ENCODE peak calls at places on chromosomes 12 and 14, in seven cellular contexts. One of them, this sample, is unnamed.

GRCh38 chr12:92899388-92900001 is 29.6 kb downstream of the EEA1 start:
- DNase-seq in SK-N-SH: peak
- DNase-seq in sigmoid colon: peak
- DNase-seq in spleen: no peak
- DNase-seq in GM12892: no peak
- DNase-seq in transverse colon: peak
- DNase-seq in stomach: peak
- DNase-seq in this sample: no peak

GRCh38 chr14:59377485-59377884 is 87.7 kb downstream of the GPR135 start:
- DNase-seq in GM12892: no peak
- DNase-seq in spleen: no peak
- DNase-seq in transverse colon: no peak
- DNase-seq in sigmoid colon: no peak
- DNase-seq in SK-N-SH: no peak
- DNase-seq in stomach: no peak
- DNase-seq in this sample: no peak

GRCh38 chr12:94867066-94867855 is 136.2 kb downstream of the NDUFA12 start:
- DNase-seq in sigmoid colon: no peak
- DNase-seq in GM12892: no peak
- DNase-seq in spleen: no peak
- DNase-seq in stomach: no peak
- DNase-seq in transverse colon: no peak
- DNase-seq in SK-N-SH: no peak
- DNase-seq in this sample: no peak

GRCh38 chr12:87760943-87761342 is 268.3 kb downstream of the C12orf50 start:
- DNase-seq in SK-N-SH: no peak
- DNase-seq in stomach: no peak
- DNase-seq in sigmoid colon: no peak
- DNase-seq in spleen: no peak
- DNase-seq in transverse colon: no peak
- DNase-seq in GM12892: no peak
- DNase-seq in this sample: no peak

GRCh38 chr12:121364657-121365265 is 12.6 kb upstream of the ANAPC5 start:
- DNase-seq in GM12892: no peak
- DNase-seq in spleen: no peak
- DNase-seq in stomach: no peak
- DNase-seq in SK-N-SH: no peak
- DNase-seq in transverse colon: no peak
- DNase-seq in sigmoid colon: no peak
- DNase-seq in this sample: no peak

GRCh38 chr12:18824287-18824686 is 86.4 kb downstream of the CAPZA3 start:
- DNase-seq in transverse colon: no peak
- DNase-seq in GM12892: no peak
- DNase-seq in stomach: no peak
- DNase-seq in SK-N-SH: no peak
- DNase-seq in sigmoid colon: no peak
- DNase-seq in spleen: no peak
- DNase-seq in this sample: no peak

GRCh38 chr14:98947911-98948595 is 323.9 kb downstream of the BCL11B start:
- DNase-seq in sigmoid colon: peak
- DNase-seq in GM12892: no peak
- DNase-seq in SK-N-SH: no peak
- DNase-seq in stomach: no peak
- DNase-seq in spleen: no peak
- DNase-seq in transverse colon: no peak
- DNase-seq in this sample: no peak

GRCh38 chr12:106423291-106423690 is 65.7 kb downstream of the POLR3B start:
- DNase-seq in sigmoid colon: no peak
- DNase-seq in stomach: no peak
- DNase-seq in transverse colon: no peak
- DNase-seq in GM12892: no peak
- DNase-seq in spleen: no peak
- DNase-seq in SK-N-SH: no peak
- DNase-seq in this sample: no peak

GRCh38 chr12:121331268-121331667 is 20.9 kb downstream of the ANAPC5 start:
- DNase-seq in SK-N-SH: no peak
- DNase-seq in sigmoid colon: no peak
- DNase-seq in GM12892: no peak
- DNase-seq in stomach: no peak
- DNase-seq in spleen: no peak
- DNase-seq in transverse colon: no peak
- DNase-seq in this sample: no peak

GRCh38 chr12:93387780-93388179 is 10.1 kb downstream of the NUDT4 start:
- DNase-seq in sigmoid colon: no peak
- DNase-seq in transverse colon: no peak
- DNase-seq in stomach: no peak
- DNase-seq in GM12892: no peak
- DNase-seq in SK-N-SH: no peak
- DNase-seq in spleen: no peak
- DNase-seq in this sample: no peak

GRCh38 chr14:69535230-69535848 is 39.3 kb downstream of the CCDC177 start:
- DNase-seq in sigmoid colon: no peak
- DNase-seq in stomach: peak
- DNase-seq in GM12892: no peak
- DNase-seq in SK-N-SH: peak
- DNase-seq in spleen: no peak
- DNase-seq in transverse colon: peak
- DNase-seq in this sample: no peak

GRCh38 chr12:123972448-123973401 is at the start of the genes CCDC92 and ZNF664:
- DNase-seq in transverse colon: peak
- DNase-seq in GM12892: peak
- DNase-seq in SK-N-SH: peak
- DNase-seq in sigmoid colon: peak
- DNase-seq in stomach: peak
- DNase-seq in spleen: peak
- DNase-seq in this sample: peak

GRCh38 chr12:55653031-55653430 is 16.3 kb downstream of the OR10P1 start:
- DNase-seq in sigmoid colon: no peak
- DNase-seq in spleen: no peak
- DNase-seq in SK-N-SH: no peak
- DNase-seq in stomach: no peak
- DNase-seq in GM12892: no peak
- DNase-seq in transverse colon: no peak
- DNase-seq in this sample: no peak

GRCh38 chr12:115132145-115132544 is 448.2 kb upstream of the TBX3 start:
- DNase-seq in sigmoid colon: no peak
- DNase-seq in spleen: no peak
- DNase-seq in stomach: no peak
- DNase-seq in GM12892: no peak
- DNase-seq in transverse colon: no peak
- DNase-seq in SK-N-SH: no peak
- DNase-seq in this sample: no peak

GRCh38 chr12:48629541-48629940 is 52.5 kb downstream of the KANSL2 start:
- DNase-seq in sigmoid colon: no peak
- DNase-seq in transverse colon: no peak
- DNase-seq in spleen: no peak
- DNase-seq in GM12892: no peak
- DNase-seq in SK-N-SH: no peak
- DNase-seq in stomach: no peak
- DNase-seq in this sample: no peak

GRCh38 chr14:87522575-87522974 is 470.4 kb downstream of the GALC start:
- DNase-seq in sigmoid colon: no peak
- DNase-seq in GM12892: no peak
- DNase-seq in stomach: no peak
- DNase-seq in SK-N-SH: no peak
- DNase-seq in spleen: no peak
- DNase-seq in transverse colon: no peak
- DNase-seq in this sample: no peak

GRCh38 chr14:100867631-100868315 is 35.7 kb downstream of the RTL1 start:
- DNase-seq in GM12892: no peak
- DNase-seq in spleen: peak
- DNase-seq in transverse colon: no peak
- DNase-seq in SK-N-SH: no peak
- DNase-seq in stomach: no peak
- DNase-seq in sigmoid colon: peak
- DNase-seq in this sample: no peak

GRCh38 chr12:108819920-108820699 is 37.3 kb downstream of the SSH1 start:
- DNase-seq in GM12892: no peak
- DNase-seq in sigmoid colon: no peak
- DNase-seq in SK-N-SH: no peak
- DNase-seq in stomach: no peak
- DNase-seq in spleen: peak
- DNase-seq in transverse colon: no peak
- DNase-seq in this sample: no peak

GRCh38 chr12:132847363-132848356 is 19.0 kb upstream of the GOLGA3 start:
- DNase-seq in GM12892: no peak
- DNase-seq in transverse colon: no peak
- DNase-seq in stomach: no peak
- DNase-seq in SK-N-SH: no peak
- DNase-seq in sigmoid colon: no peak
- DNase-seq in spleen: no peak
- DNase-seq in this sample: no peak

GRCh38 chr14:99242816-99243795 is 28.9 kb downstream of the BCL11B start:
- DNase-seq in spleen: no peak
- DNase-seq in sigmoid colon: no peak
- DNase-seq in GM12892: no peak
- DNase-seq in transverse colon: no peak
- DNase-seq in SK-N-SH: no peak
- DNase-seq in stomach: no peak
- DNase-seq in this sample: no peak

GRCh38 chr12:89538902-89539301 is 13.1 kb upstream of the POC1B start:
- DNase-seq in spleen: no peak
- DNase-seq in GM12892: no peak
- DNase-seq in stomach: no peak
- DNase-seq in transverse colon: no peak
- DNase-seq in sigmoid colon: no peak
- DNase-seq in SK-N-SH: no peak
- DNase-seq in this sample: no peak

GRCh38 chr14:105817971-105818711 is 291.8 kb downstream of the TMEM121 start:
- DNase-seq in spleen: peak
- DNase-seq in sigmoid colon: no peak
- DNase-seq in transverse colon: peak
- DNase-seq in GM12892: no peak
- DNase-seq in SK-N-SH: no peak
- DNase-seq in stomach: no peak
- DNase-seq in this sample: peak

GRCh38 chr14:41873379-41874034 is 266.8 kb downstream of the LRFN5 start:
- DNase-seq in GM12892: no peak
- DNase-seq in transverse colon: no peak
- DNase-seq in stomach: no peak
- DNase-seq in SK-N-SH: no peak
- DNase-seq in spleen: no peak
- DNase-seq in sigmoid colon: no peak
- DNase-seq in this sample: no peak

DNA sequence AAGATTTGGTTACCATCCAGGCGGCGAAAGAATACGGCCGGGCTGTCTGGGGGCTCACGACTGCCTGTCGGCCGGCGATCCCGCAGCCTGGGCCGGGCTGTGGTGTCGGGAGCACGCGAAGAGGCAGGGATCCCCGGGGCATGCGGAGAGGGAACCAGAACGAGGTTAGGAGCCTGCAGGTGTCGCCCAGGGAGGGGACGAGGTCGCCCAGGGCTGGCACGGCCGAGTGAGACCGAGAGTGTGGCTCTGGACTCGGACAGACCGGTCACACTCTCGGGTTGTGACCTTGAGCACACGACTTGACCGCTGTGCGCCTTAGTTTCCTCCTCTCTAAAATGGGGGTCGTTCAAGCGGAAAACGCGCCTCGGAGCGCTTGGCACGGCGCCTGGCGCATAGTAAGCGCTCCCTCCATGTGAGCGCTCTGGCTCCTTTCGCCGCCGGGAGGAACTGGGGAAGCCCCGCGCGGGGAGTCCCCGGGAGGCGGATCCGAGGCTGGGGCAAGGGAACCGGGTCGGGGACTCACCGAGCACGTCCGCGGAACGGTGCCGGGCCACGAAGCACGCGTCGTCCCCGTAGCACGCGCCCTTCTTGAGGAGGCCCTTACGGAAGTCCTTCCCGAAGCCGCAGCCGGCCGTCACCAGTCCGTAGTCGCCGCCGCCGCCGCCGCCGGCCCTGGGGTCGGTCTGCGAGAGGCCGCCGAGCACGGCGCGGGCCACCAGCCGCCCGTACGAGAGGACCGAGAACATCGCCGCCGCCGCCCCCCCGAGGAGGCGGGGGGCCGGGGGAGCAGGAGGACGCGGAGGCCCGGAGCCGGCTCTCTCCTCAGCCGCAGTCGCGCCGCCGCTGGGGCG is 607 bp downstream of the PPTC7 start:
- DNase-seq in GM12892: peak
- DNase-seq in SK-N-SH: peak
- DNase-seq in stomach: peak
- DNase-seq in spleen: peak
- DNase-seq in sigmoid colon: peak
- DNase-seq in transverse colon: peak
- DNase-seq in this sample: peak
- TF ChIP-seq POLR2AphosphoS5 in GM12892: peak
- TF ChIP-seq POLR2AphosphoS5 in SK-N-SH: no peak
- TF ChIP-seq POLR2AphosphoS5 in stomach: no peak
- TF ChIP-seq POLR2AphosphoS5 in spleen: peak
- TF ChIP-seq POLR2AphosphoS5 in sigmoid colon: peak
- TF ChIP-seq POLR2AphosphoS5 in transverse colon: peak
- TF ChIP-seq POLR2AphosphoS5 in this sample: no peak

DNA sequence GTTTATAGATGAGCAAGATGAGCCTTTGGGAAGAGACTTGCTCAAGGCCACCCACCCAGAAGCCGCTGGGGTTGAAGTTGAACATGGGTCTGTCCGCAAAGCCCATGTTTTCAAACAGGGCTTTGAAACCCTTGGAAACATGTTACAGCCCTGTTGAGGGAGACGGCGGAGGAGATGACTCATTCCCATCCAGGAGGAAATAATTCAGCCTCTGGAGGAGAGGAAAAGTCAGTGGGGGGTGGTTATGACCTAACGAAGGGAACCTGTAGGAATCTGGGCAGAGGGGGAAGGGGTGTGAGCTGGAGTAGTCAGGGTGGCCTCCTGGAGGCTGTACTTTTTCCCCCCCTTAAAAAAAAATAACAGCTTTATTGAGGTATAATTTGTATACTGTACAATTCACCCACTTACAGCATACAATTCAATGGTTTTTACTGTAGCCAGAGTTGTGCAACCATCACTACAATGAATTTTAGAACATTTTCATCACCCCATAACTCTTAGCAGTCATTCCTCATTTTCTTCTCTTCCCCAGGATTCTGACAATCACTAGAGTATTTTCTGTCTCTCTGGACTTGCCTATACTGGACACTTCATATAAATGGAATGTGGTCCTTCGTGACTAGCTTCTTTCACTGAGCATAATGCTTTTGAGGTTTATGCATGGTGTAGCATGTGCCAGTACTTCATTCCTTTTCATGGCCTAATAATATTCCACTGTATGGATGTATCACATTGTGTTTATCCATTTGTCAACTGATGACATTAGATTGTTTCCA is 1.9 kb upstream of the RIN3 start:
- DNase-seq in sigmoid colon: peak
- DNase-seq in SK-N-SH: peak
- DNase-seq in stomach: no peak
- DNase-seq in spleen: no peak
- DNase-seq in transverse colon: peak
- DNase-seq in GM12892: no peak
- DNase-seq in this sample: no peak
- TF ChIP-seq POLR2AphosphoS5 in sigmoid colon: peak
- TF ChIP-seq POLR2AphosphoS5 in SK-N-SH: peak
- TF ChIP-seq POLR2AphosphoS5 in stomach: no peak
- TF ChIP-seq POLR2AphosphoS5 in spleen: no peak
- TF ChIP-seq POLR2AphosphoS5 in transverse colon: peak
- TF ChIP-seq POLR2AphosphoS5 in GM12892: no peak
- TF ChIP-seq POLR2AphosphoS5 in this sample: no peak

GRCh38 chr14:104771918-104772706 is 19.2 kb downstream of the SIVA1 start:
- DNase-seq in spleen: no peak
- DNase-seq in GM12892: no peak
- DNase-seq in sigmoid colon: no peak
- DNase-seq in stomach: peak
- DNase-seq in transverse colon: no peak
- DNase-seq in SK-N-SH: no peak
- DNase-seq in this sample: no peak
- TF ChIP-seq POLR2AphosphoS5 in spleen: no peak
- TF ChIP-seq POLR2AphosphoS5 in GM12892: no peak
- TF ChIP-seq POLR2AphosphoS5 in sigmoid colon: no peak
- TF ChIP-seq POLR2AphosphoS5 in stomach: peak
- TF ChIP-seq POLR2AphosphoS5 in transverse colon: no peak
- TF ChIP-seq POLR2AphosphoS5 in SK-N-SH: no peak
- TF ChIP-seq POLR2AphosphoS5 in this sample: no peak

GRCh38 chr12:43338848-43339526 is 213.0 kb downstream of the ADAMTS20 start:
- DNase-seq in transverse colon: no peak
- DNase-seq in stomach: no peak
- DNase-seq in sigmoid colon: no peak
- DNase-seq in spleen: no peak
- DNase-seq in GM12892: no peak
- DNase-seq in SK-N-SH: peak
- DNase-seq in this sample: no peak
- TF ChIP-seq POLR2AphosphoS5 in transverse colon: no peak
- TF ChIP-seq POLR2AphosphoS5 in stomach: no peak
- TF ChIP-seq POLR2AphosphoS5 in sigmoid colon: peak
- TF ChIP-seq POLR2AphosphoS5 in spleen: no peak
- TF ChIP-seq POLR2AphosphoS5 in GM12892: no peak
- TF ChIP-seq POLR2AphosphoS5 in SK-N-SH: no peak
- TF ChIP-seq POLR2AphosphoS5 in this sample: no peak